ENCODE peak calls at places on chromosomes 5 and 9, in six cellular contexts. One of them, this sample, is unnamed.
A peak's percentile ranks its signal among the peaks of the same experiment; 100 is the strongest.

GRCh38 chr9:133643362-133643755 is 7.2 kb downstream of the DBH start:
- DNase-seq in SW480: no peak
- DNase-seq in fibroblast of the aortic adventitia: no peak
- DNase-seq in RCC 7860: no peak
- DNase-seq in C1 segment of cervical spinal cord: no peak
- DNase-seq in NCI-H1105: no peak
- DNase-seq in this sample: no peak

GRCh38 chr5:36494756-36495637 is 111.4 kb upstream of the SLC1A3 start:
- DNase-seq in C1 segment of cervical spinal cord: peak; percentile 19
- DNase-seq in RCC 7860: peak; percentile 39
- DNase-seq in NCI-H1105: no peak
- DNase-seq in SW480: peak; percentile 14
- DNase-seq in fibroblast of the aortic adventitia: peak; percentile 64
- DNase-seq in this sample: no peak

GRCh38 chr9:93427655-93428379 is 23.7 kb upstream of the FAM120A start:
- DNase-seq in SW480: no peak
- DNase-seq in RCC 7860: no peak
- DNase-seq in NCI-H1105: no peak
- DNase-seq in fibroblast of the aortic adventitia: no peak
- DNase-seq in C1 segment of cervical spinal cord: no peak
- DNase-seq in this sample: no peak

GRCh38 chr5:177604656-177605055 is 4.7 kb downstream of the B4GALT7 start:
- DNase-seq in NCI-H1105: no peak
- DNase-seq in fibroblast of the aortic adventitia: no peak
- DNase-seq in C1 segment of cervical spinal cord: no peak
- DNase-seq in RCC 7860: no peak
- DNase-seq in SW480: no peak
- DNase-seq in this sample: no peak

GRCh38 chr9:37105169-37105750 is 15.1 kb upstream of the ZCCHC7 start:
- DNase-seq in SW480: no peak
- DNase-seq in RCC 7860: no peak
- DNase-seq in fibroblast of the aortic adventitia: peak; percentile 32
- DNase-seq in NCI-H1105: no peak
- DNase-seq in C1 segment of cervical spinal cord: no peak
- DNase-seq in this sample: no peak

GRCh38 chr5:136295914-136296313 is 69.4 kb downstream of the TRPC7 start:
- DNase-seq in RCC 7860: no peak
- DNase-seq in fibroblast of the aortic adventitia: no peak
- DNase-seq in NCI-H1105: no peak
- DNase-seq in C1 segment of cervical spinal cord: no peak
- DNase-seq in SW480: no peak
- DNase-seq in this sample: no peak

GRCh38 chr5:110017854-110018253 is 328.1 kb downstream of the MAN2A1 start:
- DNase-seq in C1 segment of cervical spinal cord: no peak
- DNase-seq in RCC 7860: no peak
- DNase-seq in SW480: no peak
- DNase-seq in NCI-H1105: no peak
- DNase-seq in fibroblast of the aortic adventitia: no peak
- DNase-seq in this sample: no peak

GRCh38 chr5:109313123-109313522 is 96.7 kb downstream of the PJA2 start:
- DNase-seq in C1 segment of cervical spinal cord: no peak
- DNase-seq in fibroblast of the aortic adventitia: no peak
- DNase-seq in NCI-H1105: no peak
- DNase-seq in SW480: no peak
- DNase-seq in RCC 7860: no peak
- DNase-seq in this sample: no peak

GRCh38 chr5:71974165-71974564 is 133.1 kb upstream of the MAP1B start:
- DNase-seq in C1 segment of cervical spinal cord: no peak
- DNase-seq in fibroblast of the aortic adventitia: no peak
- DNase-seq in RCC 7860: no peak
- DNase-seq in SW480: no peak
- DNase-seq in NCI-H1105: no peak
- DNase-seq in this sample: no peak

GRCh38 chr9:107569171-107569570 is 79.6 kb upstream of the KLF4 start:
- DNase-seq in RCC 7860: no peak
- DNase-seq in NCI-H1105: no peak
- DNase-seq in SW480: no peak
- DNase-seq in fibroblast of the aortic adventitia: peak; percentile 43
- DNase-seq in C1 segment of cervical spinal cord: no peak
- DNase-seq in this sample: no peak

GRCh38 chr5:177290816-177291596 is 12.5 kb downstream of the RAB24 start:
- DNase-seq in C1 segment of cervical spinal cord: no peak
- DNase-seq in fibroblast of the aortic adventitia: no peak
- DNase-seq in NCI-H1105: no peak
- DNase-seq in RCC 7860: no peak
- DNase-seq in SW480: no peak
- DNase-seq in this sample: no peak

This sample was measured in caudate nucleus.